ENCODE peak calls at places on chromosomes 12 and 14, in five cellular contexts. One of them, this sample, is unnamed.

GRCh38 chr14:74488788-74489397 is 4.2 kb downstream of the NPC2 start:
- DNase-seq in fibroblast of lung: peak
- DNase-seq in retinal pigment epithelial cell: peak
- DNase-seq in MM.1S: peak
- DNase-seq in tibial artery: no peak
- DNase-seq in this sample: peak

GRCh38 chr12:71731439-71732356 is 23.0 kb upstream of the RAB21 start:
- DNase-seq in retinal pigment epithelial cell: no peak
- DNase-seq in MM.1S: no peak
- DNase-seq in tibial artery: no peak
- DNase-seq in fibroblast of lung: peak
- DNase-seq in this sample: no peak

GRCh38 chr12:125211464-125211863 is 146.2 kb downstream of the AACS start:
- DNase-seq in tibial artery: no peak
- DNase-seq in MM.1S: no peak
- DNase-seq in retinal pigment epithelial cell: no peak
- DNase-seq in fibroblast of lung: no peak
- DNase-seq in this sample: no peak

GRCh38 chr12:9372202-9372601 is 164.0 kb upstream of the PZP start:
- DNase-seq in MM.1S: no peak
- DNase-seq in retinal pigment epithelial cell: no peak
- DNase-seq in tibial artery: no peak
- DNase-seq in fibroblast of lung: no peak
- DNase-seq in this sample: no peak

GRCh38 chr14:100022772-100023451 is 42.3 kb upstream of the EVL start:
- DNase-seq in MM.1S: no peak
- DNase-seq in fibroblast of lung: peak
- DNase-seq in tibial artery: peak
- DNase-seq in retinal pigment epithelial cell: no peak
- DNase-seq in this sample: no peak

GRCh38 chr12:99609455-99610181 is 37.9 kb upstream of the GARIN6 start:
- DNase-seq in MM.1S: no peak
- DNase-seq in fibroblast of lung: no peak
- DNase-seq in tibial artery: no peak
- DNase-seq in retinal pigment epithelial cell: no peak
- DNase-seq in this sample: no peak

GRCh38 chr14:58977366-58977765 is 211.1 kb upstream of the DAAM1 start:
- DNase-seq in retinal pigment epithelial cell: no peak
- DNase-seq in tibial artery: no peak
- DNase-seq in fibroblast of lung: peak
- DNase-seq in MM.1S: no peak
- DNase-seq in this sample: no peak

GRCh38 chr14:81095539-81095938 is 125.2 kb downstream of the GTF2A1 start:
- DNase-seq in tibial artery: no peak
- DNase-seq in retinal pigment epithelial cell: no peak
- DNase-seq in MM.1S: no peak
- DNase-seq in fibroblast of lung: no peak
- DNase-seq in this sample: no peak

GRCh38 chr14:105209646-105210045 is 28.5 kb upstream of the NUDT14 start:
- DNase-seq in MM.1S: no peak
- DNase-seq in tibial artery: no peak
- DNase-seq in retinal pigment epithelial cell: no peak
- DNase-seq in fibroblast of lung: no peak
- DNase-seq in this sample: no peak

GRCh38 chr12:60172266-60172665 is 576.4 kb downstream of the SLC16A7 start:
- DNase-seq in retinal pigment epithelial cell: no peak
- DNase-seq in tibial artery: no peak
- DNase-seq in fibroblast of lung: peak
- DNase-seq in MM.1S: no peak
- DNase-seq in this sample: no peak

DNA sequence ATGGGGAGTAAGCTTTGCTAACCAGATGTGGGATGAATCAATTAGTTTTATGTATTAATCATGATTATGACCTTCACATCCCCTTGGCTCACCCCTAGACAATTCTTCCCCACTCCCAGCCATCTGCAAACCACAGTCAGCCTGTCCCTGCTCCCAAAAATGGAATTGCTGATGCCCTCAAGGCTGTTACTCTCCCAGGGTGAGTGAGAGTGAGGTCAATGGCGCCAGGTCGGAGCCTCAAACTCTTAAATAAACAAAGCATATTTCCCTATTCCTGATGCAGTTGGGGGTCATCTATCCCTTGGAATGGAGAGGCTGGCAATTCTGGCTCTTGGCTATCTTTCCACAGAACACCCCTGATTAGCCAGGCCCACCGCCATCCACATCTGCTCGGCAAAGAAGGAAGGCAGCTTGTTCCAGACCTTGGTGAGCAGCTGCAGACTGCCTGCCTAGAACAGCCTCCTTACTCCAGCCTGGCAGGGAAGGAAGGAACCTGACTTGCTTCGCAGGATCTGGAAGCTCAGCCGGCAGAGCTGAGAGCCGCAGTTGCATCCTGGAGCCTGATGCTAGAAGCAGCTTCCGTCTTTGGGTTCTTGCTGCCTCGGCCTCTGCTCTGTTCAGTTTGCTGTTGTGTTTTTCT is 57.0 kb downstream of the SMUG1 start:
- DNase-seq in MM.1S: no peak
- DNase-seq in retinal pigment epithelial cell: no peak
- DNase-seq in tibial artery: no peak
- DNase-seq in fibroblast of lung: no peak
- DNase-seq in this sample: no peak
- H3K4me3 ChIP-seq in MM.1S: no peak
- H3K4me3 ChIP-seq in retinal pigment epithelial cell: no peak
- H3K4me3 ChIP-seq in tibial artery: no peak
- H3K4me3 ChIP-seq in fibroblast of lung: no peak
- H3K4me3 ChIP-seq in this sample: no peak

GRCh38 chr14:65287264-65288131 is 125.0 kb upstream of the FUT8 start:
- DNase-seq in MM.1S: no peak
- DNase-seq in fibroblast of lung: peak
- DNase-seq in tibial artery: no peak
- DNase-seq in retinal pigment epithelial cell: no peak
- DNase-seq in this sample: no peak
- H3K4me3 ChIP-seq in MM.1S: no peak
- H3K4me3 ChIP-seq in fibroblast of lung: no peak
- H3K4me3 ChIP-seq in tibial artery: no peak
- H3K4me3 ChIP-seq in retinal pigment epithelial cell: no peak
- H3K4me3 ChIP-seq in this sample: no peak

GRCh38 chr12:63151898-63152700 is 1.1 kb upstream of the AVPR1A start:
- DNase-seq in fibroblast of lung: peak
- DNase-seq in tibial artery: peak
- DNase-seq in MM.1S: peak
- DNase-seq in retinal pigment epithelial cell: peak
- DNase-seq in this sample: no peak
- H3K4me3 ChIP-seq in fibroblast of lung: no peak
- H3K4me3 ChIP-seq in tibial artery: peak
- H3K4me3 ChIP-seq in MM.1S: no peak
- H3K4me3 ChIP-seq in retinal pigment epithelial cell: peak
- H3K4me3 ChIP-seq in this sample: peak

GRCh38 chr14:93963692-93964091 is 12.7 kb downstream of the ASB2 start:
- DNase-seq in MM.1S: no peak
- DNase-seq in retinal pigment epithelial cell: no peak
- DNase-seq in fibroblast of lung: no peak
- DNase-seq in tibial artery: no peak
- DNase-seq in this sample: no peak
- H3K4me3 ChIP-seq in MM.1S: no peak
- H3K4me3 ChIP-seq in retinal pigment epithelial cell: no peak
- H3K4me3 ChIP-seq in fibroblast of lung: no peak
- H3K4me3 ChIP-seq in tibial artery: no peak
- H3K4me3 ChIP-seq in this sample: no peak

GRCh38 chr14:49933128-49933527 is 40.2 kb downstream of the ARF6 start:
- DNase-seq in tibial artery: no peak
- DNase-seq in fibroblast of lung: no peak
- DNase-seq in MM.1S: no peak
- DNase-seq in retinal pigment epithelial cell: no peak
- DNase-seq in this sample: no peak

GRCh38 chr14:49934638-49935037 is 41.8 kb downstream of the ARF6 start:
- DNase-seq in MM.1S: peak
- DNase-seq in retinal pigment epithelial cell: no peak
- DNase-seq in fibroblast of lung: peak
- DNase-seq in tibial artery: no peak
- DNase-seq in this sample: no peak

GRCh38 chr14:49931523-49931922 is 38.6 kb downstream of the ARF6 start:
- DNase-seq in retinal pigment epithelial cell: no peak
- DNase-seq in MM.1S: no peak
- DNase-seq in fibroblast of lung: no peak
- DNase-seq in tibial artery: no peak
- DNase-seq in this sample: no peak

GRCh38 chr14:49933704-49934103 is 40.8 kb downstream of the ARF6 start:
- DNase-seq in fibroblast of lung: no peak
- DNase-seq in retinal pigment epithelial cell: no peak
- DNase-seq in tibial artery: no peak
- DNase-seq in MM.1S: no peak
- DNase-seq in this sample: no peak

DNA sequence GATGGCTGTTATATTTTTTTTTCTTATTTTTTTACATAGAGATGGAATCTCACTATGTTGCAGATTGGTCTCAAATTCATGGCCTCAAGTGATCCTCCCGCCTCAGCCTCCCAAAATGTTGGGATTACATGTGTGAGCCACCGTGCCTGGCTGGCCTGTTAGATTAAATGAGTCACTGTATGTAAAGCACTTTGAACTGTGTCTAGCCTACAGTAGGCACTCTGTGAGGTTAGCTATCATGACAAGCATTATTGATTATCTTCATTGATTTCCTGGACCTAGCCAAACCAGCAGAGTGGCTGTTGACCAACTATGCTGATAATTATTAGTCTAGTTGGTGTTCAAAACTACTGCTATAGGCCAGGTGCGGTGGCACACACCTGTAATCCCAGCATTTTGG is 42.6 kb downstream of the ARF6 start:
- DNase-seq in MM.1S: no peak
- DNase-seq in tibial artery: no peak
- DNase-seq in retinal pigment epithelial cell: no peak
- DNase-seq in fibroblast of lung: no peak
- DNase-seq in this sample: no peak
- H3K4me3 ChIP-seq in MM.1S: no peak
- H3K4me3 ChIP-seq in tibial artery: no peak
- H3K4me3 ChIP-seq in retinal pigment epithelial cell: no peak
- H3K4me3 ChIP-seq in fibroblast of lung: no peak
- H3K4me3 ChIP-seq in this sample: no peak

GRCh38 chr12:51721281-51721940 is 127.1 kb downstream of the FIGNL2 start:
- DNase-seq in MM.1S: no peak
- DNase-seq in retinal pigment epithelial cell: no peak
- DNase-seq in fibroblast of lung: peak
- DNase-seq in tibial artery: peak
- DNase-seq in this sample: no peak
- H3K4me3 ChIP-seq in MM.1S: no peak
- H3K4me3 ChIP-seq in retinal pigment epithelial cell: peak
- H3K4me3 ChIP-seq in fibroblast of lung: peak
- H3K4me3 ChIP-seq in tibial artery: peak
- H3K4me3 ChIP-seq in this sample: peak

GRCh38 chr12:107027304-107028053 is 40.5 kb upstream of the MTERF2 start:
- DNase-seq in MM.1S: no peak
- DNase-seq in retinal pigment epithelial cell: peak
- DNase-seq in fibroblast of lung: peak
- DNase-seq in tibial artery: no peak
- DNase-seq in this sample: peak
- H3K4me3 ChIP-seq in MM.1S: no peak
- H3K4me3 ChIP-seq in retinal pigment epithelial cell: no peak
- H3K4me3 ChIP-seq in fibroblast of lung: no peak
- H3K4me3 ChIP-seq in tibial artery: no peak
- H3K4me3 ChIP-seq in this sample: no peak

GRCh38 chr12:113227169-113227568 is 5.9 kb downstream of the TPCN1 start:
- DNase-seq in fibroblast of lung: no peak
- DNase-seq in retinal pigment epithelial cell: no peak
- DNase-seq in tibial artery: peak
- DNase-seq in MM.1S: no peak
- DNase-seq in this sample: no peak
- H3K4me3 ChIP-seq in fibroblast of lung: no peak
- H3K4me3 ChIP-seq in retinal pigment epithelial cell: no peak
- H3K4me3 ChIP-seq in tibial artery: no peak
- H3K4me3 ChIP-seq in MM.1S: no peak
- H3K4me3 ChIP-seq in this sample: no peak